ENCODE peak calls at places on chromosomes 2 and 18, in eight cellular contexts. One of them, this sample, is unnamed.
A peak's percentile ranks its signal among the peaks of the same experiment; 100 is the strongest.

GRCh38 chr2:66344087-66344663 is 90.8 kb upstream of the MEIS1 start:
- DNase-seq in frontal cortex: no peak
- DNase-seq in IMR-90: no peak
- DNase-seq in HTR-8/SVneo: no peak
- DNase-seq in EH: no peak
- DNase-seq in uterus: no peak
- DNase-seq in head of caudate nucleus: no peak
- DNase-seq in ELF-1: no peak
- DNase-seq in this sample: no peak

GRCh38 chr2:234673961-234674759 is 177.3 kb upstream of the ARL4C start:
- DNase-seq in frontal cortex: no peak
- DNase-seq in IMR-90: no peak
- DNase-seq in HTR-8/SVneo: no peak
- DNase-seq in EH: peak; percentile 78
- DNase-seq in uterus: no peak
- DNase-seq in head of caudate nucleus: no peak
- DNase-seq in ELF-1: no peak
- DNase-seq in this sample: no peak

GRCh38 chr2:45458909-45459563 is 152.0 kb downstream of the SRBD1 start:
- DNase-seq in frontal cortex: no peak
- DNase-seq in IMR-90: peak; percentile 64
- DNase-seq in HTR-8/SVneo: peak; percentile 26
- DNase-seq in EH: peak; percentile 84
- DNase-seq in uterus: peak; percentile 13
- DNase-seq in head of caudate nucleus: no peak
- DNase-seq in ELF-1: peak; percentile 57
- DNase-seq in this sample: peak; percentile 59

GRCh38 chr2:73099486-73099885 is 13.3 kb downstream of the RAB11FIP5 start:
- DNase-seq in frontal cortex: no peak
- DNase-seq in IMR-90: no peak
- DNase-seq in HTR-8/SVneo: no peak
- DNase-seq in EH: no peak
- DNase-seq in uterus: no peak
- DNase-seq in head of caudate nucleus: no peak
- DNase-seq in ELF-1: no peak
- DNase-seq in this sample: no peak

GRCh38 chr18:13112982-13113381 is 105.6 kb upstream of the LDLRAD4 start:
- DNase-seq in frontal cortex: no peak
- DNase-seq in IMR-90: peak; percentile 51
- DNase-seq in HTR-8/SVneo: no peak
- DNase-seq in EH: peak; percentile 41
- DNase-seq in uterus: peak; percentile 49
- DNase-seq in head of caudate nucleus: peak; percentile 55
- DNase-seq in ELF-1: peak; percentile 92
- DNase-seq in this sample: no peak

GRCh38 chr2:3172265-3172935 is 205.2 kb downstream of the EIPR1 start:
- DNase-seq in frontal cortex: no peak
- DNase-seq in IMR-90: no peak
- DNase-seq in HTR-8/SVneo: no peak
- DNase-seq in EH: no peak
- DNase-seq in uterus: no peak
- DNase-seq in head of caudate nucleus: no peak
- DNase-seq in ELF-1: no peak
- DNase-seq in this sample: no peak

GRCh38 chr2:86441392-86441788 is 219 bp downstream of the KDM3A start:
- DNase-seq in frontal cortex: peak; percentile 57
- DNase-seq in IMR-90: no peak
- DNase-seq in HTR-8/SVneo: no peak
- DNase-seq in EH: no peak
- DNase-seq in uterus: no peak
- DNase-seq in head of caudate nucleus: no peak
- DNase-seq in ELF-1: peak; percentile 3
- DNase-seq in this sample: no peak

GRCh38 chr2:236565225-236565624 is 4.4 kb upstream of the ACKR3 start:
- DNase-seq in frontal cortex: no peak
- DNase-seq in IMR-90: no peak
- DNase-seq in HTR-8/SVneo: no peak
- DNase-seq in EH: no peak
- DNase-seq in uterus: no peak
- DNase-seq in head of caudate nucleus: no peak
- DNase-seq in ELF-1: no peak
- DNase-seq in this sample: no peak

GRCh38 chr2:206442854-206443734 is at the start of gene ADAM23:
- DNase-seq in frontal cortex: peak; percentile 90
- DNase-seq in IMR-90: peak; percentile 52
- DNase-seq in HTR-8/SVneo: peak; percentile 41
- DNase-seq in EH: peak; percentile 44
- DNase-seq in uterus: peak; percentile 63
- DNase-seq in head of caudate nucleus: peak; percentile 93
- DNase-seq in ELF-1: peak; percentile 65
- DNase-seq in this sample: peak; percentile 62

GRCh38 chr18:9631814-9632496 is 17.6 kb upstream of the PPP4R1 start:
- DNase-seq in frontal cortex: no peak
- DNase-seq in IMR-90: peak; percentile 96
- DNase-seq in HTR-8/SVneo: peak; percentile 80
- DNase-seq in EH: peak; percentile 93
- DNase-seq in uterus: no peak
- DNase-seq in head of caudate nucleus: no peak
- DNase-seq in ELF-1: no peak
- DNase-seq in this sample: no peak

GRCh38 chr18:71371951-71372605 is 1083.2 kb downstream of the SOCS6 start:
- DNase-seq in frontal cortex: no peak
- DNase-seq in IMR-90: no peak
- DNase-seq in HTR-8/SVneo: no peak
- DNase-seq in EH: no peak
- DNase-seq in uterus: no peak
- DNase-seq in head of caudate nucleus: no peak
- DNase-seq in ELF-1: no peak
- DNase-seq in this sample: no peak

GRCh38 chr2:57549642-57550102 is 496.9 kb upstream of the VRK2 start:
- DNase-seq in frontal cortex: no peak
- DNase-seq in IMR-90: no peak
- DNase-seq in HTR-8/SVneo: peak; percentile 7
- DNase-seq in EH: peak; percentile 27
- DNase-seq in uterus: no peak
- DNase-seq in head of caudate nucleus: no peak
- DNase-seq in ELF-1: peak; percentile 4
- DNase-seq in this sample: no peak

GRCh38 chr2:197869501-197870111 is 65.2 kb downstream of the PLCL1 start:
- DNase-seq in frontal cortex: no peak
- DNase-seq in IMR-90: no peak
- DNase-seq in HTR-8/SVneo: no peak
- DNase-seq in EH: peak; percentile 21
- DNase-seq in uterus: no peak
- DNase-seq in head of caudate nucleus: no peak
- DNase-seq in ELF-1: no peak
- DNase-seq in this sample: no peak

GRCh38 chr2:123080331-123080730 is 944.8 kb upstream of the CNTNAP5 start:
- DNase-seq in frontal cortex: no peak
- DNase-seq in IMR-90: no peak
- DNase-seq in HTR-8/SVneo: no peak
- DNase-seq in EH: no peak
- DNase-seq in uterus: no peak
- DNase-seq in head of caudate nucleus: no peak
- DNase-seq in ELF-1: no peak
- DNase-seq in this sample: no peak

GRCh38 chr2:39696072-39696471 is 30.4 kb downstream of the TMEM178A start:
- DNase-seq in frontal cortex: no peak
- DNase-seq in IMR-90: peak; percentile 93
- DNase-seq in HTR-8/SVneo: peak; percentile 33
- DNase-seq in EH: peak; percentile 87
- DNase-seq in uterus: no peak
- DNase-seq in head of caudate nucleus: no peak
- DNase-seq in ELF-1: peak; percentile 27
- DNase-seq in this sample: peak; percentile 15

This sample was measured in MG63.